ENCODE peak calls at places on chromosomes 4 and X, in ten cellular contexts. M is psoas muscle; L is PC-9; X is body of pancreas; D is aorta; C is HCT116; H is IMR-90; V is CD8-positive, alpha-beta memory T cell; U is WERI-Rb-1; S is brain microvascular endothelial cell. I is an unnamed sample.

GRCh38 chr4:186021461-186022167 is 47.3 kb upstream of the TLR3 start:
- DNase-seq in V (no peak), M (no peak), D (no peak), H (peak; percentile 20), L (peak; percentile 25), C (no peak), U (peak; percentile 74), X (peak; percentile 26), S (peak; percentile 69), I (peak; percentile 15)

GRCh38 chr4:139419388-139419914 is 34.5 kb upstream of the RAB33B start:
- DNase-seq in C (no peak), D (peak; percentile 73), X (peak; percentile 39), U (no peak), M (no peak), S (peak; percentile 66), L (no peak), V (peak; percentile 5), H (peak; percentile 86), I (peak; percentile 94)

GRCh38 chr4:171846232-171846631 is 33.0 kb downstream of the GALNTL6 start:
- DNase-seq in L (peak; percentile 27), V (no peak), U (peak; percentile 90), X (peak; percentile 24), H (no peak), S (peak; percentile 74), C (peak; percentile 42), M (no peak), D (no peak), I (peak; percentile 13)

GRCh38 chrX:130098202-130098552 is 12.1 kb downstream of the ELF4 start:
- DNase-seq in S (no peak), C (no peak), V (no peak), U (no peak), D (no peak), X (no peak), L (no peak), M (no peak), H (no peak), I (no peak)

GRCh38 chr4:34854451-34854850 is 1389.9 kb downstream of the ARAP2 start:
- DNase-seq in L (no peak), M (no peak), C (no peak), U (no peak), V (no peak), H (no peak), S (no peak), D (no peak), X (no peak), I (no peak)

GRCh38 chr4:74503580-74503979 is 58.6 kb downstream of the AREG start:
- DNase-seq in S (peak; percentile 79), X (no peak), V (no peak), D (no peak), C (no peak), U (no peak), L (no peak), H (peak; percentile 88), M (no peak), I (peak; percentile 75)

GRCh38 chr4:7632971-7633370 is 198.2 kb upstream of the PSAPL1 start:
- DNase-seq in H (no peak), C (no peak), X (no peak), S (no peak), D (no peak), U (no peak), V (no peak), L (no peak), M (no peak), I (no peak)

GRCh38 chrX:109830704-109831206 is 97.7 kb upstream of the ACSL4 start:
- DNase-seq in C (no peak), L (no peak), X (no peak), D (no peak), V (no peak), U (no peak), H (peak; percentile 75), M (no peak), S (no peak), I (peak; percentile 67)

GRCh38 chrX:6558979-6559378 is 24.1 kb upstream of the VCX3A start:
- DNase-seq in D (no peak), S (no peak), C (no peak), X (no peak), M (no peak), U (no peak), L (no peak), V (no peak), H (no peak), I (no peak)

GRCh38 chr4:111689731-111690130 is 455.5 kb upstream of the FAM241A start:
- DNase-seq in C (no peak), M (no peak), L (no peak), X (no peak), H (peak; percentile 10), D (no peak), U (no peak), V (no peak), S (no peak), I (peak; percentile 39)

GRCh38 chr4:162408309-162408708 is 244.5 kb upstream of the FSTL5 start:
- DNase-seq in U (no peak), X (no peak), V (no peak), C (no peak), S (no peak), M (no peak), D (no peak), H (no peak), L (no peak), I (no peak)

GRCh38 chr4:65249111-65249510 is 421.2 kb downstream of the EPHA5 start:
- DNase-seq in C (no peak), U (no peak), L (no peak), H (no peak), X (no peak), V (no peak), D (no peak), S (no peak), M (no peak), I (no peak)

GRCh38 chr4:151489462-151490203 is 80.7 kb downstream of the FHIP1A start:
- DNase-seq in X (no peak), L (peak; percentile 71), U (peak; percentile 26), H (no peak), C (no peak), S (no peak), M (no peak), V (no peak), D (no peak), I (no peak)

GRCh38 chrX:137575596-137576255 is 9.8 kb downstream of the ZIC3 start:
- DNase-seq in U (no peak), L (no peak), S (no peak), V (no peak), X (no peak), D (no peak), C (no peak), H (no peak), M (no peak), I (no peak)

GRCh38 chr4:75598390-75598789 is 31.9 kb downstream of the CDKL2 start:
- DNase-seq in C (no peak), X (no peak), U (no peak), L (no peak), S (no peak), M (no peak), D (no peak), V (no peak), H (peak; percentile 39), I (peak; percentile 76)

GRCh38 chrX:16825306-16826035 is 39.2 kb downstream of the TXLNG start:
- DNase-seq in S (no peak), H (peak; percentile 42), V (no peak), M (no peak), L (no peak), U (no peak), D (no peak), C (no peak), X (no peak), I (peak; percentile 43)

GRCh38 chr4:147954850-147955249 is 223.0 kb downstream of the ARHGAP10 start:
- DNase-seq in S (no peak), M (no peak), X (no peak), C (no peak), U (no peak), H (peak; percentile 70), V (no peak), D (no peak), L (no peak), I (no peak)

GRCh38 chr4:2817701-2818350 is 24.9 kb downstream of the SH3BP2 start:
- DNase-seq in V (no peak), C (peak; percentile 7), U (peak; percentile 69), M (peak; percentile 19), S (no peak), X (peak; percentile 61), D (no peak), L (peak; percentile 55), H (no peak), I (no peak)
- H3K27ac ChIP-seq in V (no peak overlapping the region), C (peak overlapping the region; percentile 84), U (peak overlapping the region; percentile 91), M (no peak overlapping the region), S (no peak overlapping the region), X (peak overlapping the region; percentile 27), D (no peak overlapping the region), L (no peak overlapping the region), H (peak overlapping the region; percentile 74), I (no peak overlapping the region)

GRCh38 chr4:102823464-102823863 is 3.9 kb downstream of the UBE2D3 start:
- DNase-seq in U (no peak), V (no peak), S (no peak), L (no peak), D (no peak), X (no peak), M (no peak), H (no peak), C (no peak), I (no peak)
- H3K36me3 ChIP-seq in U (peaks cover 84% of the 10 kb centered on the region), V (peaks cover 9% of the 10 kb centered on the region), S (peaks cover 7% of the 10 kb centered on the region), L (peaks cover 52% of the 10 kb centered on the region), D (no peaks in the 10 kb centered on the region), X (no peaks in the 10 kb centered on the region), M (peaks cover 19% of the 10 kb centered on the region), H (peaks cover 5% of the 10 kb centered on the region), C (peaks cover 11% of the 10 kb centered on the region), I (no peaks in the 10 kb centered on the region)

GRCh38 chr4:55865228-55865806 is 11.9 kb downstream of the EXOC1 start:
- DNase-seq in H (peak; percentile 71), U (no peak), V (no peak), D (no peak), S (peak; percentile 36), M (no peak), C (no peak), L (no peak), X (no peak), I (peak; percentile 59)
- H3K27ac ChIP-seq in H (peak overlapping the region; percentile 75), U (no peak overlapping the region), V (peak overlapping the region; percentile 1), D (peak overlapping the region; percentile 79), S (peak overlapping the region; percentile 78), M (peak overlapping the region; percentile 73), C (no peak overlapping the region), L (peak overlapping the region; percentile 76), X (peak overlapping the region; percentile 15), I (peak overlapping the region; percentile 88)

GRCh38 chr4:61308033-61308432 is 107.9 kb downstream of the ADGRL3 start:
- DNase-seq in S (no peak), C (no peak), M (no peak), L (no peak), H (no peak), X (no peak), V (no peak), U (no peak), D (no peak), I (no peak)

GRCh38 chr4:61312526-61312925 is 112.4 kb downstream of the ADGRL3 start:
- DNase-seq in H (peak; percentile 2), M (no peak), L (no peak), X (no peak), S (peak; percentile 57), D (no peak), C (no peak), V (no peak), U (no peak), I (peak; percentile 42)

DNA sequence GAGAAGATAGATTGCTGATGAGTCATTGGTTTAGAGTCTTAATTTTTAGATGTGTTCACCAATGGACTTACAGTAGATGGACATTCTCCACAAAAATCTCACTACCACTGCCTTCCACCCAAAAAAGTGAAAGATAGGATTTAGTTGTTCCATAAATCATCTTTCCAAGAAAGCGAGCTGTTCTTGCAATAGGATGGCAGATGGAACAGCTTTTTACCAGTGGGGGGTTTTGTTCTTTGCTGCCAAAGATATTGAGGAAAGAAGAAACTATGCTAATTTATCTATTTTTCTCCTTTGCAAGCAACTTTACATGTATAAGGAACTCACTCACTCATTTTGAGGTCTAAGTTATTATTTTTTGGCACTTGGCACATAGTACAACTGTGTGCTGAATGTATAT is 109.5 kb downstream of the ADGRL3 start:
- DNase-seq in U (no peak), D (no peak), H (no peak), S (no peak), X (no peak), M (no peak), C (no peak), L (no peak), V (no peak), I (peak; percentile 20)
- H3K36me3 ChIP-seq in U (no peaks in the 10 kb centered on the region), D (no peaks in the 10 kb centered on the region), H (no peaks in the 10 kb centered on the region), S (no peaks in the 10 kb centered on the region), X (no peaks in the 10 kb centered on the region), M (no peaks in the 10 kb centered on the region), C (no peaks in the 10 kb centered on the region), L (no peaks in the 10 kb centered on the region), V (no peaks in the 10 kb centered on the region), I (no peaks in the 10 kb centered on the region)

I was measured in astrocyte.